ENCODE peak calls at places on chromosome 3, in ten cellular contexts. V is HepG2; O is WTC11; X is stomach; F is epithelial cell of proximal tubule; P is tibial artery; T is cardiac muscle cell; E is psoas muscle; Q is CD4-positive, alpha-beta T cell; K is HCT116. B is an unnamed sample.

GRCh38 chr3:141849056-141849814 is 27.2 kb upstream of the ATP1B3 start:
- DNase-seq in V (no peak), O (no peak), T (peak; percentile 34), Q (no peak), F (no peak), P (no peak), X (no peak), K (no peak), E (no peak), B (no peak)

GRCh38 chr3:153513236-153513635 is 351.2 kb downstream of the RAP2B start:
- DNase-seq in K (peak; percentile 7), F (no peak), V (peak; percentile 3), E (no peak), Q (no peak), X (no peak), P (no peak), O (peak; percentile 12), T (peak; percentile 13), B (no peak)

GRCh38 chr3:107124885-107125284 is 252.4 kb upstream of the CCDC54 start:
- DNase-seq in P (no peak), V (no peak), Q (no peak), X (no peak), O (no peak), T (no peak), F (no peak), E (no peak), K (no peak), B (no peak)

GRCh38 chr3:155364492-155364891 is 71.0 kb upstream of the STRIT1 start:
- DNase-seq in T (no peak), Q (no peak), E (no peak), P (no peak), K (no peak), F (no peak), X (no peak), O (no peak), V (no peak), B (no peak)

GRCh38 chr3:68876112-68876713 is 56.1 kb downstream of the TAFA4 start:
- DNase-seq in E (no peak), T (peak; percentile 68), V (peak; percentile 31), Q (no peak), X (no peak), K (peak; percentile 45), P (no peak), F (peak; percentile 31), O (peak; percentile 22), B (no peak)

GRCh38 chr3:5787863-5788488 is 600.5 kb downstream of the EDEM1 start:
- DNase-seq in O (no peak), X (no peak), Q (no peak), P (peak; percentile 65), T (peak; percentile 53), V (no peak), F (no peak), K (no peak), E (no peak), B (peak; percentile 52)

GRCh38 chr3:181629029-181629428 is 82.7 kb upstream of the SOX2 start:
- DNase-seq in T (no peak), O (no peak), P (no peak), F (no peak), E (no peak), V (no peak), X (no peak), K (no peak), Q (no peak), B (no peak)

GRCh38 chr3:53495518-53496501 is 1.4 kb downstream of the CACNA1D start:
- DNase-seq in V (no peak), P (no peak), K (no peak), Q (no peak), T (peak; percentile 46), O (peak; percentile 37), E (peak; percentile 47), F (no peak), X (peak; percentile 30), B (peak; percentile 43)

GRCh38 chr3:155960060-155960459 is 89.6 kb downstream of the GMPS start:
- DNase-seq in E (no peak), V (no peak), Q (no peak), P (no peak), K (no peak), F (no peak), O (no peak), T (no peak), X (no peak), B (no peak)

GRCh38 chr3:58824285-58824684 is 157.7 kb upstream of the FAM3D start:
- DNase-seq in K (peak; percentile 42), E (no peak), Q (no peak), V (peak; percentile 30), P (no peak), T (peak; percentile 80), F (peak; percentile 39), O (peak; percentile 77), X (peak; percentile 74), B (peak; percentile 88)

GRCh38 chr3:115285001-115285400 is 137.9 kb upstream of the ZBTB20 start:
- DNase-seq in K (no peak), O (no peak), Q (no peak), X (no peak), F (peak; percentile 43), P (no peak), E (no peak), T (no peak), V (no peak), B (no peak)

GRCh38 chr3:10956991-10957390 is 35.6 kb upstream of the SLC6A1 start:
- DNase-seq in Q (no peak), T (peak; percentile 11), E (peak; percentile 63), K (no peak), P (no peak), O (no peak), V (no peak), F (no peak), X (no peak), B (no peak)

GRCh38 chr3:13590841-13591515 is 42.1 kb downstream of the FBLN2 start:
- DNase-seq in E (no peak), O (no peak), Q (no peak), K (no peak), P (no peak), T (no peak), F (no peak), V (no peak), X (no peak), B (no peak)

GRCh38 chr3:52468336-52468735 is 12.9 kb downstream of the NISCH start:
- DNase-seq in K (no peak), Q (no peak), V (no peak), E (peak; percentile 54), P (no peak), T (no peak), X (no peak), F (no peak), O (no peak), B (no peak)

GRCh38 chr3:85151555-85151954 is 192.8 kb downstream of the CADM2 start:
- DNase-seq in T (no peak), O (no peak), X (no peak), V (no peak), P (no peak), E (no peak), Q (no peak), K (no peak), F (no peak), B (no peak)

DNA sequence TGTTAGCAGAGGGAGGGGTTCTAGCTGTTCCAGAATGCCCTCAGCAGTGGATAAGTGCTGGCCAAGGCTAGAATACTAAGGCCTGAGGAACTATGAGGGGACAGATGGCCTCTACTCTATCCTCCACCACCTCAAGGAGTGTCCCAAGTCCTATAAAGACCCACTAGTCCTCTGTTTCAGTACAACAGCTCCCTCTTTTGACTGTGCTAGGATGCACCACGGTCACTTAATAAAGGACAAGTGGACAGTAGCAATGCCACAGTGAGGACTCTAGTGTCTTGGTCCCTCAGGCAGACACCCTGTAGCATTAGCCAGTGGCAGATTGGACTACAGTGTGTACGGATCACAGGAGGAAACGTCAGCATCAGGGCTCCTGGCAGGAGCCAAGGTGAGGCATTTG is 171.8 kb upstream of the PROK2 start:
- DNase-seq in T (no peak), V (no peak), E (no peak), Q (no peak), P (no peak), K (no peak), X (no peak), F (no peak), O (peak; percentile 24), B (no peak)
- TF ChIP-seq CTCF in T (no peak), V (peak; percentile 45), E (no peak), Q (no peak), P (no peak), K (peak; percentile 13), X (no peak), F (peak; percentile 20), O (no peak), B (no peak)

GRCh38 chr3:168909260-168909659 is 754.3 kb downstream of the MECOM start:
- DNase-seq in P (no peak), E (no peak), F (no peak), X (no peak), Q (no peak), O (no peak), T (no peak), V (no peak), K (no peak), B (no peak)
- TF ChIP-seq CTCF in P (no peak), E (no peak), F (no peak), X (no peak), Q (no peak), O (no peak), T (no peak), V (no peak), K (no peak), B (no peak)

GRCh38 chr3:186719945-186720739 is 3.0 kb downstream of the KNG1 start:
- DNase-seq in O (no peak), F (no peak), P (no peak), Q (no peak), X (no peak), E (no peak), K (no peak), T (no peak), V (peak; percentile 10), B (no peak)

GRCh38 chr3:186724911-186725310 is 7.8 kb downstream of the KNG1 start:
- DNase-seq in E (no peak), F (no peak), X (no peak), Q (no peak), T (no peak), P (no peak), O (no peak), V (no peak), K (no peak), B (no peak)

GRCh38 chr3:186717039-186717457 is at the start of gene KNG1:
- DNase-seq in P (no peak), K (no peak), T (no peak), Q (no peak), E (no peak), F (peak; percentile 22), X (no peak), O (no peak), V (peak; percentile 64), B (no peak)

DNA sequence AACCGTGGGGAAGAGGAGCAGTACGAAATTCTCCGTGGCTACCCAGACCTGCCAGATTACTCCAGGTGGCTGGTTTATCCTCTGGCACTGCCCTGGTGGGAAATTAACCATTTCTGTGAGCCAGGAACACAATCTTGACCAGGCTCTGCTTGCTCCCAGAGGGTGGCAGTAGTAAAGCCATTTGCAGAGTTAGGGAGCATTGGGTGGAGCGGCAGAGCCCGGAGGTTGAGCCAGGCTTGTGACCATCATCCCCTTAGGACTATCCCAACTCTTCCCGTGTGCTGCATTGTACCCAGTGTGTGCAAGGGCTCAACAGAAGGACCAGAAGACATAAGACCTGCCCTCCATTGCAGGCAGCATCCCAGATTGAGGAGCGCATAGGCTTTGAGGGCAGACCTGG is 5.3 kb downstream of the KNG1 start:
- DNase-seq in V (peak; percentile 18), E (no peak), Q (no peak), X (no peak), K (peak; percentile 18), F (no peak), P (no peak), T (no peak), O (peak; percentile 32), B (no peak)
- TF ChIP-seq CTCF in V (peak; percentile 57), E (no peak), Q (no peak), X (no peak), K (peak; percentile 40), F (peak; percentile 55), P (no peak), T (peak; percentile 28), O (no peak), B (no peak)

GRCh38 chr3:32399030-32399620 is 7.5 kb downstream of the CMTM7 start:
- DNase-seq in Q (peak; percentile 35), T (peak; percentile 68), X (no peak), K (no peak), O (no peak), F (no peak), E (no peak), V (peak; percentile 62), P (no peak), B (no peak)
- TF ChIP-seq CTCF in Q (peak; percentile 72), T (peak; percentile 63), X (peak; percentile 43), K (peak; percentile 64), O (peak; percentile 65), F (peak; percentile 66), E (peak; percentile 46), V (peak; percentile 56), P (peak; percentile 52), B (peak; percentile 86)